ENCODE peak calls at places on chromosomes 12 and 14, in seven cellular contexts. T, W, M, A, U, H and L are unnamed samples.

GRCh38 chr14:63174760-63175191 is 29.5 kb upstream of the RHOJ start:
- DNase-seq in T (no peak), W (peak; percentile 34), M (no peak), A (peak; percentile 58), U (no peak), H (peak; percentile 82), L (no peak)

GRCh38 chr12:108804361-108804949 is 52.9 kb downstream of the SSH1 start:
- DNase-seq in T (peak; percentile 62), W (no peak), M (no peak), A (peak; percentile 77), U (no peak), H (no peak), L (no peak)

GRCh38 chr12:104630230-104630670 is 173.5 kb downstream of the CHST11 start:
- DNase-seq in T (no peak), W (no peak), M (no peak), A (no peak), U (no peak), H (no peak), L (no peak)

GRCh38 chr12:21330682-21331253 is 3.9 kb downstream of the SLCO1A2 start:
- DNase-seq in T (no peak), W (peak; percentile 19), M (no peak), A (no peak), U (no peak), H (peak; percentile 4), L (no peak)

GRCh38 chr12:111444706-111445310 is 39.1 kb downstream of the SH2B3 start:
- DNase-seq in T (peak; percentile 93), W (no peak), M (peak; percentile 56), A (peak; percentile 61), U (peak; percentile 59), H (no peak), L (peak; percentile 65)

GRCh38 chr14:56810341-56810740 is at the start of gene OTX2:
- DNase-seq in T (no peak), W (no peak), M (no peak), A (no peak), U (no peak), H (no peak), L (no peak)

GRCh38 chr12:119447618-119448017 is 113.1 kb downstream of the CCDC60 start:
- DNase-seq in T (no peak), W (no peak), M (no peak), A (no peak), U (no peak), H (no peak), L (no peak)

GRCh38 chr14:74483321-74483720 is 9.8 kb downstream of the NPC2 start:
- DNase-seq in T (no peak), W (no peak), M (no peak), A (no peak), U (no peak), H (no peak), L (no peak)

GRCh38 chr12:6699989-6700645 is 498 bp downstream of the PIANP start:
- DNase-seq in T (no peak), W (no peak), M (no peak), A (peak; percentile 49), U (no peak), H (no peak), L (no peak)

GRCh38 chr12:1882850-1883470 is 35.5 kb downstream of the CACNA2D4 start:
- DNase-seq in T (no peak), W (no peak), M (no peak), A (no peak), U (no peak), H (no peak), L (no peak)

GRCh38 chr12:90023207-90023870 is 314.7 kb upstream of the ATP2B1 start:
- DNase-seq in T (no peak), W (no peak), M (no peak), A (no peak), U (no peak), H (no peak), L (no peak)

GRCh38 chr12:91009319-91009950 is 4.7 kb upstream of the EPYC start:
- DNase-seq in T (no peak), W (no peak), M (no peak), A (no peak), U (no peak), H (no peak), L (no peak)

GRCh38 chr14:59282366-59282765 is 93.9 kb downstream of the DAAM1 start:
- DNase-seq in T (no peak), W (no peak), M (no peak), A (no peak), U (no peak), H (peak; percentile 78), L (no peak)

GRCh38 chr12:52395761-52396434 is 10.2 kb downstream of the KRT82 start:
- DNase-seq in T (peak; percentile 56), W (peak; percentile 55), M (peak; percentile 39), A (no peak), U (no peak), H (no peak), L (no peak)

GRCh38 chr12:54054442-54055332 is 1.1 kb downstream of the HOXC4 start:
- DNase-seq in T (no peak), W (no peak), M (no peak), A (no peak), U (no peak), H (no peak), L (no peak)

GRCh38 chr12:130483616-130484180 is 146.0 kb downstream of the PIWIL1 start:
- DNase-seq in T (no peak), W (no peak), M (no peak), A (no peak), U (no peak), H (no peak), L (no peak)

GRCh38 chr14:79373451-79373850 is 837.9 kb downstream of the DIO2 start:
- DNase-seq in T (no peak), W (no peak), M (no peak), A (no peak), U (no peak), H (no peak), L (no peak)

GRCh38 chr14:72888636-72889201 is 5.2 kb downstream of the DPF3 start:
- DNase-seq in T (no peak), W (no peak), M (no peak), A (no peak), U (no peak), H (no peak), L (no peak)

DNA sequence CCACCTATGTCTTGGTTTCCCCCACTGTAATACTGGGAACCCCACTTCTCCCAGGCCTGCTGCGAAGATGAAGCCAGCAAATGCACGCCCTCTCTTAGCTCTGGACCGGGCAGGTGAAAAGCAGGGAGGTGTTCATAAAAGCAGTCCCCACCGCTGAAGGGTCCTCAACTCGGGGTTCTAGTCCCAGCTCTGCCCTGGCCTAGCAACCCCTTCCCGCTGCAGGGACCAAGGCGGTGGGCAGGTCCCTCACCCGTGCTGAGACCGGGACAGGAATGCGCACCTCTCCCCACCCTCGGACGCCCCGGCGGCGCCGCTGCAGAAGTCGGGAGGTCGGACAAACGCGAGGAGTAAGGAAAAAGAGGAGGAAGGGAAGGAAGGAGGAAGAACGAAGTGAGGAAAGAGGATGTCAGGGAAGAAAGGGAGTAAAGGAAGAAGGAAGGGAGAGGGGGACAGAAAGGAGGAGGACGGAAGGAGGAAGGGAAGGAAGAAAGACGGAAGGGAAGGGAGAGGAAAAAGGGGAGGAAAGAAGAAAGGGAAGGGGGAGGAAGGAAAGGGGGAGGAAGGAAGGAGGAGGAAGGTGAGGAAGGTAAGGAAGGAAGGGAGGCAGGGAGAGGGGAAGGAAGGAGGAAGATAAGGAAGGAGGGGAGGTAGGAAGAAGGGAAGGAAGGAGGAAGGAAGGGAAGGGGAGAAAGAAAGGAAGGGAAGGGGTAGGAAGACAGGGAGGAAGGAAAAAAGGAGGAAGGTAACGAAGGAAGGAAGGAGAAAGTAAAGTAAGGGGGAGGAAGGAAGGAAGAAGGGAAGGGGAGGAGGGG is 701 bp downstream of the SPRING1 start:
- DNase-seq in T (no peak), W (no peak), M (no peak), A (peak; percentile 43), U (peak; percentile 31), H (no peak), L (peak; percentile 21)
- H3K4me1 ChIP-seq in T (no peaks in the 10 kb centered on the region), W (peaks cover 13% of the 10 kb centered on the region), M (peaks cover 24% of the 10 kb centered on the region), A (no peaks in the 10 kb centered on the region), U (peaks cover 35% of the 10 kb centered on the region), H (no peaks in the 10 kb centered on the region), L (peaks cover 30% of the 10 kb centered on the region)

DNA sequence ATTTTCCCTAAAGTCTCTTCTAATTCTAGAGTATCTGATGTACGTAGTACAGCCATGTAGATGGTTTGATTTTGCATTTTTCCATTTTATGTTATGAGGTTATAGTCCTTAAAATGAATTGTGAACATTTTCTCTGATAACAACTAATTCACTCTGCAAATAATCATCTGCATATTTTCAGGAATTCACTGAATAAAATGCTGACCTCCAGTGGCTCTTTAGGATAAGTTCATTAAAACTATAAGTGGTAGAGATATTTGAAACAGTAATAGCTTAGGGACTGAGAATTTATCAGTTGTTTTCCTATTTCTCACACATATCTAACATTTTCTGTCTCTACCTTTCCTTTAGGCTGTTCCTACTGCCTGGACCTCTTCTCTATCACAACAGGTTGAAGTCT is 4.4 kb downstream of the MSRB3 start:
- DNase-seq in T (no peak), W (no peak), M (no peak), A (no peak), U (no peak), H (no peak), L (no peak)
- TF ChIP-seq CTCF in T (no peak), W (no peak), M (no peak), A (no peak), U (no peak), H (peak; percentile 50), L (peak; percentile 26)

GRCh38 chr12:68768431-68768934 is 22.5 kb downstream of the SLC35E3 start:
- DNase-seq in T (no peak), W (no peak), M (no peak), A (no peak), U (no peak), H (no peak), L (no peak)

GRCh38 chr12:68772714-68773113 is 26.7 kb downstream of the SLC35E3 start:
- DNase-seq in T (peak; percentile 51), W (no peak), M (no peak), A (no peak), U (no peak), H (no peak), L (peak; percentile 40)

GRCh38 chr12:68769941-68770340 is 24.0 kb downstream of the SLC35E3 start:
- DNase-seq in T (no peak), W (no peak), M (no peak), A (no peak), U (no peak), H (no peak), L (no peak)

GRCh38 chr12:68773582-68773981 is 27.6 kb downstream of the SLC35E3 start:
- DNase-seq in T (no peak), W (no peak), M (no peak), A (no peak), U (no peak), H (no peak), L (no peak)

GRCh38 chr12:68771223-68771925 is 25.4 kb downstream of the SLC35E3 start:
- DNase-seq in T (no peak), W (no peak), M (no peak), A (no peak), U (no peak), H (no peak), L (no peak)
- H3K27ac ChIP-seq in T (no peak overlapping the region), W (no peak overlapping the region), M (no peak overlapping the region), A (no peak overlapping the region), U (no peak overlapping the region), H (no peak overlapping the region), L (no peak overlapping the region)

DNA sequence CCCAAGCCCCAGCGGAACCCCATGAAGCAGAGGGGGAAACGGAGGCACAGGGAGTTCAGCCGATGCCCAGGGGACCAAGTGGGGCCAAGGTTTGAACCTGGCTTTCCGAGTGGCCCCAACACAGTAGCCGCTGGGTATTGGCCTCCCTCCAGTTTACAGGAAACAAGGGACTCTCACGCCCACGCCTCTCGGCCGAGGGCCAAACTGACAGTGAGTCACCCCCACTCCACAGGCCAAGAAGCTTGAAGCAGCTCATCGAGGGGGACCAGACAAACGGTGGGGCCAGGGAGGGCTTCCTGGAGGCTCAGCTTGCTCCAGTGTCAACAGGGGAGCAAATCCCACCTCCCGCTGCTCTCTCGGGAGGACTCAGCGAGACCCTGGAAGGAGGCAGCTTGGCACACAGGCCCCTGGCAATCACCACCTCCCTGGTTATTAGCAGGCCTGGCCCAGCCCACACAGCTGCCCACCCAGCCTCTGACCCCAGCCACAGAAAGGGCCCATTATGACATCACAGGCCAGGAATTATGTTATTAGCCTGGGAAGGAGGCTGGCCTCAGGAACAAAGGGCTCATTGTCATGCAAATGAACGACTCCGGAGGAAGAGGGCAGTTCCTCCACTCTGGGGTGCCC is 54.6 kb downstream of the NCOR2 start:
- DNase-seq in T (peak; percentile 90), W (peak; percentile 84), M (peak; percentile 83), A (no peak), U (peak; percentile 87), H (peak; percentile 63), L (no peak)
- H3K4me1 ChIP-seq in T (peaks cover 14% of the 10 kb centered on the region), W (peaks cover 64% of the 10 kb centered on the region), M (peaks cover 83% of the 10 kb centered on the region), A (peaks cover 58% of the 10 kb centered on the region), U (peaks cover 83% of the 10 kb centered on the region), H (peaks cover 42% of the 10 kb centered on the region), L (no peaks in the 10 kb centered on the region)